ENCODE peak calls at places on chromosomes 7 and 10, in nine cellular contexts. G, K, D, Y, W, Q, B, A and F are unnamed samples.

GRCh38 chr10:36425140-36425797 is 700.1 kb upstream of the ANKRD30A start:
- DNase-seq in W (no peak), Y (no peak), Q (no peak), G (no peak), D (no peak), K (no peak), B (no peak), A (no peak), F (no peak)

GRCh38 chr7:98848918-98849317 is 20.9 kb downstream of the TMEM130 start:
- DNase-seq in D (no peak), Y (no peak), G (no peak), B (no peak), W (no peak), K (no peak), A (no peak), Q (no peak), F (no peak)

GRCh38 chr7:103915958-103916357 is 73.5 kb downstream of the RELN start:
- DNase-seq in G (no peak), D (no peak), W (no peak), Y (no peak), K (no peak), A (no peak), B (no peak), Q (no peak), F (no peak)

GRCh38 chr10:101120884-101121660 is 10.0 kb upstream of the TLX1 start:
- DNase-seq in W (peak; percentile 51), Q (no peak), A (no peak), D (no peak), G (no peak), Y (peak; percentile 51), B (no peak), K (peak; percentile 44), F (no peak)

GRCh38 chr10:100838986-100839385 is 73.8 kb upstream of the SLF2 start:
- DNase-seq in G (no peak), B (no peak), Q (no peak), D (no peak), W (no peak), K (no peak), A (no peak), Y (no peak), F (no peak)

GRCh38 chr10:74991435-74991834 is 120.0 kb upstream of the SAMD8 start:
- DNase-seq in Y (peak; percentile 40), K (peak; percentile 30), A (no peak), Q (peak; percentile 22), G (no peak), D (no peak), B (no peak), W (no peak), F (no peak)

GRCh38 chr7:49852619-49853462 is 79.4 kb downstream of the VWC2 start:
- DNase-seq in A (peak; percentile 15), B (no peak), Q (peak; percentile 61), K (peak; percentile 75), Y (peak; percentile 6), W (no peak), G (no peak), D (peak; percentile 48), F (no peak)

GRCh38 chr7:128989961-128990360 is 52.2 kb downstream of the IRF5 start:
- DNase-seq in G (no peak), Y (no peak), B (no peak), W (no peak), Q (peak; percentile 23), K (no peak), D (no peak), A (peak; percentile 7), F (no peak)

GRCh38 chr10:28768227-28768626 is 90.9 kb downstream of the BAMBI start:
- DNase-seq in D (no peak), Y (no peak), K (no peak), Q (no peak), G (no peak), B (no peak), W (no peak), A (no peak), F (no peak)

GRCh38 chr10:62025901-62026879 is 124.7 kb downstream of the ARID5B start:
- DNase-seq in B (no peak), Y (no peak), D (no peak), G (no peak), W (no peak), K (no peak), Q (peak; percentile 39), A (no peak), F (no peak)

GRCh38 chr7:70069977-70070376 is 471.7 kb downstream of the AUTS2 start:
- DNase-seq in K (no peak), A (no peak), Y (no peak), G (no peak), W (no peak), B (no peak), Q (no peak), D (no peak), F (no peak)

GRCh38 chr7:85840532-85840931 is 653.7 kb upstream of the SEMA3D start:
- DNase-seq in B (no peak), D (no peak), Y (no peak), K (no peak), W (no peak), A (no peak), G (no peak), Q (peak; percentile 41), F (no peak)

GRCh38 chr7:40638872-40639271 is 504.1 kb downstream of the SUGCT start:
- DNase-seq in W (no peak), G (no peak), Q (no peak), B (no peak), Y (no peak), A (no peak), D (no peak), K (no peak), F (no peak)

GRCh38 chr7:2761131-2761624 is 73.2 kb downstream of the AMZ1 start:
- DNase-seq in A (peak; percentile 61), K (no peak), B (no peak), Y (no peak), W (no peak), G (no peak), Q (no peak), D (no peak), F (no peak)

GRCh38 chr7:2759736-2760097 is 71.7 kb downstream of the AMZ1 start:
- DNase-seq in D (no peak), B (no peak), G (no peak), Q (no peak), A (no peak), Y (no peak), K (no peak), W (peak; percentile 49), F (no peak)

GRCh38 chr7:2758673-2759603 is 70.9 kb downstream of the AMZ1 start:
- DNase-seq in W (no peak), D (no peak), K (no peak), B (no peak), G (no peak), Q (no peak), Y (no peak), A (no peak), F (no peak)

GRCh38 chr7:2761801-2762497 is 73.9 kb downstream of the AMZ1 start:
- DNase-seq in D (no peak), W (no peak), K (no peak), G (no peak), A (peak; percentile 92), Y (no peak), B (no peak), Q (no peak), F (no peak)

DNA sequence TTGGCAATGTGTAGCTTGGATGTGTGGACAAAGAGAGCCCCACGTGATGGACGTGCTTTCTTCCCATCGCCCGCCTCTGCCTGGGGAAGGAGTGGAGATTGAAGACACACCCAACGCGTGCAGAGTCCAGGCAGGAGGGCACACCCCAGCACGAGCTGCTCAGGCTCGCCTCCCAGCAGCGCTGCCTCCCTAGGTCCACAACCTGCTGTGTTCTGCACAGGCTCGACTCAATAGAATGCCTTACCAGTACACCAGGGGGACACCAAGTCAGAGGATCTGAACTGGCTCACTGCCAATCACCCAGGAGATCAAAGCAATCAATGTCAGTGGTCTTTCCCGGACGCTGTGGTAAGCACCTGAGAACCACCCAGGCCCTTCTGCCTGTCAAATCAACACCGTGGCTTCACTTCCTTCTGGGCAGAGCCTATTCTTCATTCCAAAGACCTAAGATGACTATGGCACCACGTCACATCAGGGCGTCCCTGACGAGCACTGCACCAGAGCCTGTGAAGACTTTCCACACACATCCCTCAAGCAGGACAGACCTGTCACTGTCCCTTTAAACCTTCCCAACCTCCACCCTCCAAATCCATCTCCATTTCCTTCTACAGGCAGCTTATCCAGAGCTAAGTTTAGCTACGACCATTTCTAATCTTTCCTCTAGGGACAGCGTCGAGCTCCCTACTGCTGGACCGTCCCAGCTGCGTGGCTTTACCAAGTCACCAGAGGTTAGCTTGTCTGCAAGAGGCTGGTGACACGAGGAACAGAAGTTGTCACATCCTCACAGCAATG is 72.3 kb downstream of the AMZ1 start:
- DNase-seq in A (peak; percentile 95), W (peak; percentile 78), D (peak; percentile 53), G (no peak), Y (no peak), K (peak; percentile 76), Q (peak; percentile 57), B (no peak), F (no peak)
- H3K4me1 ChIP-seq in A (peaks cover 53% of the 10 kb centered on the region), W (peaks cover 34% of the 10 kb centered on the region), D (peaks cover 47% of the 10 kb centered on the region), G (peaks cover 3% of the 10 kb centered on the region), Y (peaks cover 29% of the 10 kb centered on the region), K (peaks cover 27% of the 10 kb centered on the region), Q (peaks cover 49% of the 10 kb centered on the region), B (peaks cover 24% of the 10 kb centered on the region), F (peaks cover 3% of the 10 kb centered on the region)

DNA sequence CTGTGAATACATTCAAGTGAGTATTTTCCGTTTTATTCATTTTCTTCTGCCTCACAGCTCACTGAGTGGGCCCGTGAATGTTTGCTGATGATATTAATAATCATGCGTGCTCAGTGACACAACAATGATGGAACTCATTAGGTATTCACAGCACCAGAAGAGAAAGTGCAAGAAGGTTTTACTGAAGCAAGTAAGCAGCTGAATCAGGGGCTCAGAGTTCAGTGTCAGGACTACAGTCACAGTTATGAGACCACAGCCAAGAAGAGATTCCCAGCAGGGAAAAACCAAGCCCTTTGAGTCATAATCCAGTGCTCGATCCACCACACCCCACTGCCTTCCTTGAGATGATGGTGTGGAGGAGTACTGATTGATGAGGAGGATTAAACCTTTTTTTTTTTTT is 247.4 kb downstream of the KIAA1217 start:
- DNase-seq in Q (peak; percentile 46), A (no peak), Y (no peak), D (no peak), B (no peak), W (no peak), G (no peak), K (peak; percentile 44), F (no peak)
- H3K4me1 ChIP-seq in Q (no peaks in the 10 kb centered on the region), A (peaks cover 11% of the 10 kb centered on the region), Y (peaks cover 3% of the 10 kb centered on the region), D (no peaks in the 10 kb centered on the region), B (peaks cover 8% of the 10 kb centered on the region), W (peaks cover 12% of the 10 kb centered on the region), G (peaks cover 8% of the 10 kb centered on the region), K (peaks cover 11% of the 10 kb centered on the region), F (peaks cover 3% of the 10 kb centered on the region)

DNA sequence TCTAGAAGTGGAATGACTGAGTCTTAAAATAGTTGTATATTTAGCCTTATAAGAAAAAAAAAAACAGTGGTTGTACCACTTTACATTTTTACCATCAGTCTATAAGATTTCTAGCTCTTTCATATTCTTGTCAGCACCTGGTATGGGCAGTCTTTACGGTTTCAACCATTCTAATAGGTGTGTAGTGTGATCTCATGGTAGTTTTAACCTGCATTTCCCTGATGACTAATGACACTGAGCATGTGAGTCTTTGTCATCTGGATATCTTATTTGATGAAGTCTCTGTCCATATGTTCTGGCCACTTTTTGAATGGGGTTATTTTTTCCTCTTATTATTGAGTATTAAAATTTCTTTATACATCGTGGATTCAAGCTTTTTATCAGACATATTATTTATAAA is 365.3 kb upstream of the IGFBP3 start:
- DNase-seq in B (no peak), Q (no peak), W (no peak), D (no peak), A (no peak), G (no peak), Y (no peak), K (no peak), F (no peak)
- H3K4me1 ChIP-seq in B (no peaks in the 10 kb centered on the region), Q (peaks cover 37% of the 10 kb centered on the region), W (no peaks in the 10 kb centered on the region), D (no peaks in the 10 kb centered on the region), A (peaks cover 20% of the 10 kb centered on the region), G (peaks cover 3% of the 10 kb centered on the region), Y (no peaks in the 10 kb centered on the region), K (peaks cover 15% of the 10 kb centered on the region), F (no peaks in the 10 kb centered on the region)

GRCh38 chr7:119065966-119066365 is 841.5 kb downstream of the ANKRD7 start:
- DNase-seq in Y (no peak), B (no peak), K (no peak), G (no peak), A (no peak), Q (no peak), W (no peak), D (no peak), F (no peak)
- H3K4me1 ChIP-seq in Y (no peaks in the 10 kb centered on the region), B (no peaks in the 10 kb centered on the region), K (no peaks in the 10 kb centered on the region), G (no peaks in the 10 kb centered on the region), A (no peaks in the 10 kb centered on the region), Q (no peaks in the 10 kb centered on the region), W (no peaks in the 10 kb centered on the region), D (no peaks in the 10 kb centered on the region), F (no peaks in the 10 kb centered on the region)